ENCODE peak calls at places on chromosomes 5 and 9, in nine cellular contexts. V, C, W, P, Y, K, U, T and O are unnamed samples.

GRCh38 chr9:19229725-19230355 is 653 bp upstream of the DENND4C start:
- DNase-seq in C (peak), T (peak), P (peak), V (no peak), W (peak), K (peak), U (no peak), Y (peak), O (peak)

GRCh38 chr9:75601280-75601679 is 289.2 kb upstream of the PCSK5 start:
- DNase-seq in K (no peak), T (no peak), C (no peak), P (no peak), U (no peak), W (peak), V (no peak), Y (no peak), O (no peak)

GRCh38 chr9:6938447-6938846 is 180.7 kb downstream of the KDM4C start:
- DNase-seq in W (peak), C (no peak), K (peak), Y (no peak), V (no peak), U (no peak), T (no peak), P (peak), O (no peak)

GRCh38 chr9:32360983-32361673 is 23.3 kb upstream of the ACO1 start:
- DNase-seq in P (no peak), U (no peak), V (no peak), W (no peak), Y (no peak), K (no peak), C (no peak), T (no peak), O (no peak)

GRCh38 chr5:127858116-127858784 is 155.1 kb downstream of the CCDC192 start:
- DNase-seq in W (peak), T (no peak), P (no peak), Y (no peak), V (no peak), U (no peak), C (peak), K (no peak), O (no peak)

GRCh38 chr5:66164044-66164790 is 20.1 kb downstream of the SREK1 start:
- DNase-seq in P (no peak), K (no peak), W (no peak), Y (no peak), C (no peak), U (no peak), T (no peak), V (no peak), O (no peak)

GRCh38 chr9:79477241-79477830 is 94.4 kb upstream of the TLE4 start:
- DNase-seq in W (no peak), T (no peak), U (no peak), Y (no peak), V (no peak), C (no peak), P (no peak), K (no peak), O (no peak)

GRCh38 chr9:108550111-108550510 is 305.7 kb downstream of the ACTL7B start:
- DNase-seq in P (no peak), Y (no peak), W (no peak), U (no peak), T (no peak), K (peak), C (no peak), V (no peak), O (no peak)

GRCh38 chr5:146541956-146542849 is 26.2 kb upstream of the GPR151 start:
- DNase-seq in U (peak), W (peak), C (peak), Y (peak), P (peak), V (peak), T (peak), K (peak), O (no peak)

DNA sequence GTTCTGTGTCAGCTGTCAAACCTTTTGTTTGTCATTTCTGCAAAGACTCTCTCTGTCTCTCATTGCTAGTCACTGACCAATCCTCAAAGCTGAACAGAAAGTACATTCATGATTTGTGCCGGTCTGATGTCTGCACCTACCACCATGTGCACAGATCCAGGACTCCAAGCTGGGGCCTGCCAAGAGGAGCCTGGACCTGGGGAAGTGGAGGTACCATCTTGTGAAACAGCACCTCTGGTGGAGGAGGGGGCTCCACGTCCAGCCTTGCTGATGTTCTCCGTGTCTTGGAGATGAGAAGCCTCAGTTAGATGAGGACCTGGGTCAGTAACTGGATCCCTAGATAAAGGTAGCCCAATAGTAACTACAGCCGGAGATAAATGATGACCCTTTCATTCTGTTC is 98.9 kb downstream of the TENT4A start:
- DNase-seq in U (no peak), Y (no peak), V (no peak), K (no peak), T (no peak), W (no peak), C (no peak), P (no peak), O (peak)
- TF ChIP-seq CTCF in U (no peak), Y (no peak), V (no peak), K (no peak), T (no peak), W (no peak), C (no peak), P (no peak), O (no peak)

GRCh38 chr5:82296929-82297328 is 18.8 kb upstream of the RPS23 start:
- DNase-seq in W (no peak), T (no peak), Y (no peak), U (no peak), K (no peak), V (no peak), P (no peak), C (no peak), O (no peak)
- TF ChIP-seq CTCF in W (no peak), T (no peak), Y (no peak), U (no peak), K (no peak), V (no peak), P (no peak), C (no peak), O (no peak)

GRCh38 chr9:133727277-133727875 is 10.8 kb downstream of the SARDH start:
- DNase-seq in P (peak), C (no peak), Y (no peak), U (no peak), T (no peak), K (no peak), V (peak), W (no peak), O (peak)
- TF ChIP-seq CTCF in P (no peak), C (no peak), Y (no peak), U (no peak), T (no peak), K (no peak), V (no peak), W (peak), O (no peak)

DNA sequence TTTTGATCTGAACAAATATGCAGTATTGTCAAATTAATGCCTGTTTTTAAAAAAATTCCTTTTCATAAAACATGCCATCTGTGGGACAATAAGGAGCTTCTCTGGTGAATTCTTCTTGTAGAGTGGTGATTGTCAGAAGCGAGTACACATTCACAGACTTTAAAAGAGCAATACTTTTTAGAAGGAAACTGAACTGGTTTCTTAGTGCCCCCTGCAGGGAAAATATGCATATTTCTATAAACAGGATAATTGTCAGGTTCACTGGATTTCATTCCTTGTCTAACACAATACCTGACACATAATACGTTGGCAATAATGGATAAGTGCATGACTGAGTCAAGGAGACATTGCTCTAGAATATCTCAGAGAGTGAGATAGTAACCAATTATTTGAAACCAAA is 133.7 kb downstream of the KIF4B start:
- DNase-seq in Y (no peak), K (peak), T (no peak), U (no peak), C (peak), V (no peak), P (peak), W (no peak), O (no peak)
- TF ChIP-seq CTCF in Y (peak), K (no peak), T (peak), U (no peak), C (no peak), V (peak), P (peak), W (peak), O (peak)

GRCh38 chr5:180792287-180792964 is 10.2 kb downstream of the MGAT1 start:
- DNase-seq in T (no peak), V (peak), Y (no peak), U (no peak), C (no peak), K (no peak), P (no peak), W (no peak), O (peak)

GRCh38 chr5:180787711-180788431 is 14.7 kb downstream of the MGAT1 start:
- DNase-seq in V (no peak), K (no peak), Y (no peak), W (peak), T (no peak), P (peak), U (no peak), C (no peak), O (peak)

GRCh38 chr5:180790524-180790923 is 12.1 kb downstream of the MGAT1 start:
- DNase-seq in T (no peak), Y (no peak), P (no peak), K (no peak), C (no peak), U (no peak), W (no peak), V (no peak), O (peak)

GRCh38 chr5:180791611-180792213 is 10.9 kb downstream of the MGAT1 start:
- DNase-seq in W (no peak), C (no peak), K (no peak), P (no peak), T (no peak), V (no peak), Y (no peak), U (no peak), O (peak)

GRCh38 chr5:180790020-180790419 is 12.6 kb downstream of the MGAT1 start:
- DNase-seq in Y (no peak), W (no peak), V (no peak), T (no peak), U (no peak), C (peak), K (no peak), P (no peak), O (no peak)
- TF ChIP-seq CTCF in Y (peak), W (peak), V (no peak), T (no peak), U (peak), C (no peak), K (peak), P (no peak), O (no peak)

DNA sequence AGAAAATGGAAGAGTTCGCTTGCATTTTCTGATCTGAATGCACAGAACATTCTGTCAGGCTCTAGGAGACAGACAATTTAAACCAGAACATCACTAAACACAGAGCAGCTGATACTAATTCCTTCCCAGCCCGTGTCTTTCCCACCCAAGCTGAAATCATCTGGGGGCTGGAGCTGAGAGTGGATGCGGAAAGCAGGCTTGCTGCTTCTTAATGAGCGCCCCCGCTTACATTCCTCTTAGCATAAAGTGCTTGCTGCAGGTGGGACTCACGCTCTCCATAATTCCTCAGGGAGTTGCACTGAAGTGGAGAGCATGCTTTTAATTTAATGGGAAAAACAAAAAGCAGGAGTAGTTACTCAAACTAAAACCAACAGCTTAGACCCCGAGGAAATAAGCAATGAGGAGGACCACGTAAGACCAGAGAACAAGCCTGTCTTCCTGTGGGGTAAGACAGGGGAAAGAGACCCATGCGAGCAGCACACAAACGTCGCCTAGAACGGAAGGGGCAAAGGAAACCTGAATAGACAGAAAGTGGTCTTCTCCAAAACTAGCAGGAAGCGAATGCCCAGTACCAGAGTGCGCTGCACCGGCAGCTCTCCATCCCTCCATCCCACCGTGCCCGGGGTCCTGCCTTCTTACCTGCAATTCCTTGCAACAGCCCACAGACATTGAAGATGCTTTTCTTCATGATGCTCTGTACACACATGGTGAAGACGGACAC is 139.3 kb downstream of the LHFPL2 start:
- DNase-seq in V (no peak), P (no peak), T (no peak), Y (no peak), U (no peak), W (no peak), C (no peak), K (peak), O (no peak)
- TF ChIP-seq CTCF in V (no peak), P (no peak), T (no peak), Y (no peak), U (no peak), W (no peak), C (no peak), K (no peak), O (no peak)

GRCh38 chr9:113876806-113877236 is 712 bp downstream of the ZNF618 start:
- DNase-seq in V (no peak), P (no peak), W (no peak), T (peak), C (peak), Y (no peak), K (peak), U (no peak), O (no peak)
- TF ChIP-seq CTCF in V (peak), P (peak), W (peak), T (peak), C (no peak), Y (peak), K (peak), U (no peak), O (peak)

GRCh38 chr5:17620627-17621026 is 10.4 kb downstream of the TAF11L12 start:
- DNase-seq in U (no peak), T (no peak), P (no peak), C (no peak), K (no peak), V (no peak), W (no peak), Y (peak), O (no peak)
- TF ChIP-seq CTCF in U (no peak), T (peak), P (no peak), C (peak), K (no peak), V (no peak), W (peak), Y (peak), O (no peak)

GRCh38 chr9:95736891-95737522 is 138.5 kb upstream of the ERCC6L2 start:
- DNase-seq in P (no peak), V (no peak), W (no peak), U (no peak), T (no peak), K (no peak), C (no peak), Y (no peak), O (no peak)

GRCh38 chr9:95738438-95738837 is 137.1 kb upstream of the ERCC6L2 start:
- DNase-seq in P (no peak), C (no peak), T (no peak), W (no peak), K (no peak), V (no peak), Y (no peak), U (no peak), O (no peak)

GRCh38 chr9:95733687-95734659 is 141.5 kb upstream of the ERCC6L2 start:
- DNase-seq in T (no peak), Y (no peak), K (no peak), C (no peak), P (no peak), V (no peak), U (no peak), W (no peak), O (no peak)

GRCh38 chr9:95735701-95736100 is 139.8 kb upstream of the ERCC6L2 start:
- DNase-seq in U (no peak), V (no peak), K (no peak), Y (no peak), P (no peak), W (no peak), T (no peak), C (no peak), O (no peak)

GRCh38 chr9:95736370-95736769 is 139.1 kb upstream of the ERCC6L2 start:
- DNase-seq in P (no peak), K (no peak), U (no peak), V (no peak), T (no peak), W (no peak), C (no peak), Y (peak), O (no peak)
- TF ChIP-seq CTCF in P (peak), K (peak), U (no peak), V (no peak), T (no peak), W (peak), C (peak), Y (peak), O (peak)

GRCh38 chr5:132433141-132433540 is 57.4 kb downstream of the IRF1 start:
- DNase-seq in V (peak), U (no peak), C (no peak), W (no peak), K (no peak), Y (no peak), T (no peak), P (no peak), O (no peak)
- TF ChIP-seq CTCF in V (no peak), U (no peak), C (no peak), W (no peak), K (no peak), Y (no peak), T (no peak), P (no peak), O (no peak)